ENCODE peak calls at places on chromosomes 7 and 10, in five cellular contexts. S, H, W, R and K are unnamed samples.

GRCh38 chr10:88932539-88933256 is 19.9 kb downstream of the ACTA2 start:
- DNase-seq in S (peak; percentile 60), H (no peak), W (peak; percentile 19), R (no peak), K (peak; percentile 44)

GRCh38 chr10:12638103-12638502 is 288.8 kb downstream of the CAMK1D start:
- DNase-seq in S (peak; percentile 24), H (no peak), W (no peak), R (no peak), K (peak; percentile 23)

GRCh38 chr10:132248455-132249231 is 59.1 kb downstream of the STK32C start:
- DNase-seq in S (no peak), H (no peak), W (peak; percentile 95), R (no peak), K (peak; percentile 95)

GRCh38 chr7:141563956-141564623 is 12.9 kb downstream of the AGK start:
- DNase-seq in S (no peak), H (peak; percentile 60), W (peak; percentile 24), R (no peak), K (no peak)

GRCh38 chr7:158856883-158857668 is 718 bp downstream of the DYNC2I1 start:
- DNase-seq in S (no peak), H (no peak), W (peak; percentile 66), R (no peak), K (no peak)

GRCh38 chr7:13009517-13009916 is 322.1 kb downstream of the ARL4A start:
- DNase-seq in S (no peak), H (no peak), W (no peak), R (no peak), K (no peak)

GRCh38 chr7:80359029-80359428 is 152.8 kb downstream of the GNAT3 start:
- DNase-seq in S (no peak), H (no peak), W (no peak), R (no peak), K (no peak)

GRCh38 chr10:51768886-51769285 is 69.5 kb upstream of the CSTF2T start:
- DNase-seq in S (no peak), H (no peak), W (no peak), R (no peak), K (no peak)

GRCh38 chr10:117980755-117981525 is 65.8 kb downstream of the RAB11FIP2 start:
- DNase-seq in S (no peak), H (no peak), W (no peak), R (no peak), K (no peak)

GRCh38 chr7:124322561-124322960 is 289.7 kb upstream of the TMEM229A start:
- DNase-seq in S (no peak), H (no peak), W (no peak), R (no peak), K (no peak)

GRCh38 chr10:117159390-117159789 is 21.3 kb upstream of the VAX1 start:
- DNase-seq in S (no peak), H (no peak), W (no peak), R (peak; percentile 86), K (no peak)

GRCh38 chr7:54860003-54860775 is 101.2 kb upstream of the SEC61G start:
- DNase-seq in S (no peak), H (no peak), W (no peak), R (no peak), K (no peak)

GRCh38 chr7:76507723-76508406 is 2.5 kb upstream of the UPK3B start:
- DNase-seq in S (no peak), H (no peak), W (peak; percentile 9), R (no peak), K (no peak)

GRCh38 chr10:124550305-124551034 is 88.8 kb downstream of the LHPP start:
- DNase-seq in S (no peak), H (no peak), W (no peak), R (no peak), K (no peak)

GRCh38 chr7:87447251-87447650 is 28.2 kb downstream of the ABCB4 start:
- DNase-seq in S (no peak), H (no peak), W (no peak), R (no peak), K (no peak)

DNA sequence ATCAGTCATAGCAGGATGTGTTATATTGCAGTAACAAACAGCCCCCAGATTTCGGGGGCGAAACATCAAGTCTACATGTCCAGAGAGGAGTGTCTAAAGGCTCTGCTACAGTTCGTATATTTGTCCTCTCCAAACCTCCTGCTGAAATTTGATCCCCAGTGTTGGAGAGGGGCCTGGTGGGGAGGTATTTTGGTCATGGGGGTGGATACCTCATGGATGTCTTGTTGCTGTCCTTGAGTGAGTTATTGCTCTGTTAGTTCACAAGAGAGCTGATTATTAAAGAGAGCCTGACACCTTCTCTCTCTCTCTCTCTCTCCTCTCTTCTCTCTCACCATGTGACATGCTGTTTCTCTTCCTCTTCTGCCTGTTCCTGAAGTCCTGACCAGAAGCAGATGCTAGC is 343.7 kb downstream of the TCERG1L start:
- DNase-seq in S (no peak), H (no peak), W (no peak), R (no peak), K (no peak)
- TF ChIP-seq TAF1 in S (no peak), H (no peak), W (no peak), R (no peak), K (no peak)

GRCh38 chr7:51263631-51264484 is 52.8 kb downstream of the COBL start:
- DNase-seq in S (no peak), H (no peak), W (no peak), R (no peak), K (no peak)
- TF ChIP-seq MAX in S (no peak), H (no peak), W (no peak), R (no peak), K (no peak)

GRCh38 chr10:65611592-65611991 is 1314.2 kb upstream of the LRRTM3 start:
- DNase-seq in S (no peak), H (no peak), W (no peak), R (no peak), K (no peak)

GRCh38 chr10:65618125-65618524 is 1307.7 kb upstream of the LRRTM3 start:
- DNase-seq in S (no peak), H (no peak), W (no peak), R (no peak), K (no peak)

GRCh38 chr10:65620404-65621048 is 1305.3 kb upstream of the LRRTM3 start:
- DNase-seq in S (no peak), H (no peak), W (no peak), R (no peak), K (no peak)

DNA sequence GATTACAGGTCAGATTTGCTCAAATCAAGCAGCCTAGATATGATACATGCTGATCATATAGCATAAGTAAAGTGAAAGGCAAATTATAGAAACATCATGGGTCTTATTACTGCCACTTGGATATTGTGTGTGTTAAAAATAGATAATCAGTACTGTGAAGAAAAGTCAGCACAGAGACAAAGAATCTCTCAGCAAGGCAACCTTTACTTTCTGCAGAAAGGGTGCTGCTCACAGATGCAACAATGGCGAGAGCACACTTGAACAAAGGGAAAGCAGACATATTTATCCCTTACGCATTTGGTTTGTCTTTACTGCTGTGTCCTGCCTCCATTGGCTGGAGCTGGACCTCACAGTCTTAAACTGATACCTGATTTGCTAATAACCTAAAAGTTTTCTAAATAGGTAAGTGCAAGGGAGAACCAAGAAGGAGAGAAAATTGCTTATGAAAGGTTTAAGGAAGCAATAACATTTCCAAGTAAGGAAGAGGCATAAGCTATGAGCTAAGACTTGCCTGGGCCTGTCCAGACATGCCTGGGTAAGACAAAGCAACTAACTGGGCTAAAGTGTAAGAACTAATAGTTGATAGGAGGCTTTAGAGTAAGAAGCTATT is 1310.8 kb upstream of the LRRTM3 start:
- DNase-seq in S (no peak), H (no peak), W (no peak), R (no peak), K (no peak)
- TF ChIP-seq TAF1 in S (no peak), H (no peak), W (no peak), R (no peak), K (no peak)

GRCh38 chr7:105708681-105709080 is 127.4 kb upstream of the EFCAB10 start:
- DNase-seq in S (no peak), H (no peak), W (no peak), R (no peak), K (no peak)
- TF ChIP-seq MAX in S (no peak), H (no peak), W (no peak), R (no peak), K (no peak)

GRCh38 chr7:112131016-112131415 is 75.2 kb downstream of the DOCK4 start:
- DNase-seq in S (no peak), H (no peak), W (no peak), R (no peak), K (no peak)
- TF ChIP-seq TAF1 in S (no peak), H (no peak), W (no peak), R (no peak), K (no peak)

GRCh38 chr10:61901829-61902447 is 439 bp downstream of the ARID5B start:
- DNase-seq in S (no peak), H (no peak), W (peak; percentile 41), R (no peak), K (no peak)

GRCh38 chr10:61900829-61901783 is at the start of gene ARID5B:
- DNase-seq in S (peak; percentile 68), H (no peak), W (peak; percentile 71), R (no peak), K (peak; percentile 68)

GRCh38 chr10:61903991-61904350 is 2.5 kb downstream of the ARID5B start:
- DNase-seq in S (no peak), H (no peak), W (no peak), R (no peak), K (no peak)

GRCh38 chr10:61903184-61903990 is 1.9 kb downstream of the ARID5B start:
- DNase-seq in S (peak; percentile 38), H (peak; percentile 53), W (peak; percentile 80), R (no peak), K (peak; percentile 78)

GRCh38 chr10:61902448-61903183 is 1.1 kb downstream of the ARID5B start:
- DNase-seq in S (peak; percentile 70), H (no peak), W (peak; percentile 62), R (no peak), K (peak; percentile 62)
- TF ChIP-seq MAX in S (no peak), H (no peak), W (no peak), R (no peak), K (no peak)

GRCh38 chr7:73340514-73340913 is 12.6 kb downstream of the FKBP6 start:
- DNase-seq in S (no peak), H (no peak), W (no peak), R (no peak), K (no peak)
- TF ChIP-seq TAF1 in S (no peak), H (no peak), W (no peak), R (no peak), K (no peak)

GRCh38 chr7:116195451-116195850 is 14.9 kb upstream of the TES start:
- DNase-seq in S (no peak), H (no peak), W (no peak), R (no peak), K (no peak)
- TF ChIP-seq MAX in S (no peak), H (no peak), W (no peak), R (no peak), K (no peak)